ENCODE peak calls at places on chromosomes 16 and 17, in seven cellular contexts. One of them, this sample, is unnamed.

GRCh38 chr16:88196471-88197400 is 186.0 kb upstream of the ZNF469 start:
- DNase-seq in endodermal cell: no peak
- DNase-seq in heart right ventricle: no peak
- DNase-seq in AG10803: no peak
- DNase-seq in mucosa of descending colon: no peak
- DNase-seq in HFFc6: no peak
- DNase-seq in Caco-2: no peak
- DNase-seq in this sample: no peak

GRCh38 chr17:63986842-63987615 is 11.1 kb upstream of the PRR29 start:
- DNase-seq in mucosa of descending colon: no peak
- DNase-seq in Caco-2: no peak
- DNase-seq in endodermal cell: no peak
- DNase-seq in HFFc6: no peak
- DNase-seq in heart right ventricle: peak
- DNase-seq in AG10803: no peak
- DNase-seq in this sample: no peak

GRCh38 chr17:19716108-19717030 is at the start of gene SLC47A2:
- DNase-seq in heart right ventricle: no peak
- DNase-seq in endodermal cell: peak
- DNase-seq in HFFc6: no peak
- DNase-seq in Caco-2: no peak
- DNase-seq in AG10803: no peak
- DNase-seq in mucosa of descending colon: no peak
- DNase-seq in this sample: no peak

GRCh38 chr17:80886641-80887573 is 104.7 kb upstream of the CHMP6 start:
- DNase-seq in AG10803: no peak
- DNase-seq in mucosa of descending colon: peak
- DNase-seq in endodermal cell: no peak
- DNase-seq in Caco-2: no peak
- DNase-seq in HFFc6: no peak
- DNase-seq in heart right ventricle: no peak
- DNase-seq in this sample: no peak

GRCh38 chr16:84718-85452 is 6.9 kb downstream of the MPG start:
- DNase-seq in HFFc6: peak
- DNase-seq in Caco-2: no peak
- DNase-seq in mucosa of descending colon: no peak
- DNase-seq in heart right ventricle: no peak
- DNase-seq in AG10803: peak
- DNase-seq in endodermal cell: no peak
- DNase-seq in this sample: no peak

GRCh38 chr17:70961341-70961740 is 792.0 kb downstream of the KCNJ2 start:
- DNase-seq in AG10803: no peak
- DNase-seq in mucosa of descending colon: no peak
- DNase-seq in HFFc6: no peak
- DNase-seq in Caco-2: no peak
- DNase-seq in heart right ventricle: no peak
- DNase-seq in endodermal cell: no peak
- DNase-seq in this sample: no peak

GRCh38 chr17:64240741-64241347 is 22.2 kb downstream of the TEX2 start:
- DNase-seq in HFFc6: peak
- DNase-seq in endodermal cell: no peak
- DNase-seq in AG10803: peak
- DNase-seq in heart right ventricle: peak
- DNase-seq in mucosa of descending colon: no peak
- DNase-seq in Caco-2: no peak
- DNase-seq in this sample: no peak

GRCh38 chr17:58432806-58433573 is 15.7 kb upstream of the RNF43 start:
- DNase-seq in heart right ventricle: no peak
- DNase-seq in HFFc6: no peak
- DNase-seq in endodermal cell: no peak
- DNase-seq in AG10803: no peak
- DNase-seq in Caco-2: no peak
- DNase-seq in mucosa of descending colon: no peak
- DNase-seq in this sample: no peak

GRCh38 chr16:28538733-28539596 is at the start of gene NUPR1:
- DNase-seq in heart right ventricle: peak
- DNase-seq in HFFc6: peak
- DNase-seq in AG10803: peak
- DNase-seq in Caco-2: no peak
- DNase-seq in mucosa of descending colon: peak
- DNase-seq in endodermal cell: peak
- DNase-seq in this sample: no peak

GRCh38 chr16:80503144-80503543 is 37.6 kb upstream of the DYNLRB2 start:
- DNase-seq in heart right ventricle: no peak
- DNase-seq in mucosa of descending colon: no peak
- DNase-seq in endodermal cell: no peak
- DNase-seq in Caco-2: no peak
- DNase-seq in AG10803: no peak
- DNase-seq in HFFc6: no peak
- DNase-seq in this sample: no peak

DNA sequence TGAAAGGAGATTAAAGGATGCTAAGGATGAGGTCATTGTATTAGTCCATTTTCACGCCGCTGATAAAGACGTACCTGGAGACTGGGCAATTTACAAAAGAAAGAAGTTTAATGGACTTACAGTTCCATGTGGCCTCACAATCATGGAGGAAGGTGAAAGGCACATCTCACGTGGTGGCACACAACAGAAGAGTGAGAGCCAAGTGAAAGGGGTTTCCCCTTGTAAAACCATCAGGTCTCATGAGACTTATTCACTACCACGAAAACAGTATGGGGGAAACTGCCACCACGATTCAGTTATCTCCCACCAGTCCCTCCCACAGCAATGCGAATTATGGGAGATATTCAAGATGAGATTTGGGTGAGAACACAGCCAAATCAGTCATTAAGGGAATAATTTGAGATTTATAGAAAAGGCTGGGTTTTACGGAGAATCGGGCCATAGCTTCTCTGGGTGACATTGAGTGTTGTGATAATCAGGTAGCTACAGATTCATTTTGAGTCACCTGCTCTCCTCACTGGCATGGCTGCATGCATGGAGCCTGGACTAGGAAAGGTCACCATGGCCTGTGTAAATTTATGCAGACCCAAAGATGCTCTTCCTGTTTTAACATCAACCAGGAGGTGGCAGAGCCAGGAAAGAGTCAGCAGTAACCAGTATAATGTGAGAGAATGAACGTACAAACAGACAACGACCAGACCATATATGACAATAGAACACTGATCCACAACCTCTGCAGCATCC is 40.5 kb upstream of the DYNLRB2 start:
- DNase-seq in Caco-2: peak
- DNase-seq in heart right ventricle: no peak
- DNase-seq in mucosa of descending colon: no peak
- DNase-seq in HFFc6: no peak
- DNase-seq in AG10803: no peak
- DNase-seq in endodermal cell: no peak
- DNase-seq in this sample: no peak
- TF ChIP-seq CTCF in Caco-2: no peak
- TF ChIP-seq CTCF in heart right ventricle: no peak
- TF ChIP-seq CTCF in mucosa of descending colon: no peak
- TF ChIP-seq CTCF in HFFc6: no peak
- TF ChIP-seq CTCF in AG10803: peak
- TF ChIP-seq CTCF in endodermal cell: no peak
- TF ChIP-seq CTCF in this sample: no peak

GRCh38 chr16:65698943-65699342 is 577.1 kb upstream of the CDH11 start:
- DNase-seq in Caco-2: no peak
- DNase-seq in heart right ventricle: no peak
- DNase-seq in mucosa of descending colon: no peak
- DNase-seq in AG10803: peak
- DNase-seq in HFFc6: no peak
- DNase-seq in endodermal cell: no peak
- DNase-seq in this sample: no peak

GRCh38 chr16:65710107-65710506 is 588.2 kb upstream of the CDH11 start:
- DNase-seq in mucosa of descending colon: no peak
- DNase-seq in HFFc6: no peak
- DNase-seq in endodermal cell: no peak
- DNase-seq in Caco-2: no peak
- DNase-seq in AG10803: no peak
- DNase-seq in heart right ventricle: no peak
- DNase-seq in this sample: no peak

GRCh38 chr16:65702707-65703402 is 581.0 kb upstream of the CDH11 start:
- DNase-seq in mucosa of descending colon: no peak
- DNase-seq in heart right ventricle: no peak
- DNase-seq in endodermal cell: no peak
- DNase-seq in Caco-2: no peak
- DNase-seq in HFFc6: no peak
- DNase-seq in AG10803: no peak
- DNase-seq in this sample: no peak

GRCh38 chr16:65700599-65700998 is 578.7 kb upstream of the CDH11 start:
- DNase-seq in HFFc6: no peak
- DNase-seq in heart right ventricle: no peak
- DNase-seq in AG10803: peak
- DNase-seq in Caco-2: no peak
- DNase-seq in mucosa of descending colon: no peak
- DNase-seq in endodermal cell: no peak
- DNase-seq in this sample: no peak

GRCh38 chr16:65704866-65705265 is 583.0 kb upstream of the CDH11 start:
- DNase-seq in Caco-2: no peak
- DNase-seq in endodermal cell: peak
- DNase-seq in mucosa of descending colon: no peak
- DNase-seq in heart right ventricle: no peak
- DNase-seq in AG10803: no peak
- DNase-seq in HFFc6: no peak
- DNase-seq in this sample: no peak
- TF ChIP-seq CTCF in Caco-2: peak
- TF ChIP-seq CTCF in endodermal cell: peak
- TF ChIP-seq CTCF in mucosa of descending colon: no peak
- TF ChIP-seq CTCF in heart right ventricle: no peak
- TF ChIP-seq CTCF in AG10803: peak
- TF ChIP-seq CTCF in HFFc6: peak
- TF ChIP-seq CTCF in this sample: peak

GRCh38 chr17:28846231-28846630 is 3.6 kb upstream of the FAM222B start:
- DNase-seq in mucosa of descending colon: no peak
- DNase-seq in endodermal cell: no peak
- DNase-seq in HFFc6: no peak
- DNase-seq in heart right ventricle: no peak
- DNase-seq in AG10803: no peak
- DNase-seq in Caco-2: no peak
- DNase-seq in this sample: no peak

GRCh38 chr17:28843810-28844137 is 1.2 kb upstream of the FAM222B start:
- DNase-seq in HFFc6: no peak
- DNase-seq in mucosa of descending colon: no peak
- DNase-seq in Caco-2: no peak
- DNase-seq in endodermal cell: no peak
- DNase-seq in AG10803: no peak
- DNase-seq in heart right ventricle: no peak
- DNase-seq in this sample: no peak

GRCh38 chr17:28854457-28855382 is at the start of gene ERAL1:
- DNase-seq in Caco-2: peak
- DNase-seq in HFFc6: peak
- DNase-seq in endodermal cell: peak
- DNase-seq in AG10803: peak
- DNase-seq in heart right ventricle: peak
- DNase-seq in mucosa of descending colon: peak
- DNase-seq in this sample: peak

GRCh38 chr17:28853295-28853694 is 1.5 kb upstream of the ERAL1 start:
- DNase-seq in mucosa of descending colon: no peak
- DNase-seq in HFFc6: no peak
- DNase-seq in heart right ventricle: no peak
- DNase-seq in endodermal cell: no peak
- DNase-seq in AG10803: no peak
- DNase-seq in Caco-2: no peak
- DNase-seq in this sample: no peak

GRCh38 chr17:28849281-28849680 is 5.5 kb upstream of the ERAL1 start:
- DNase-seq in mucosa of descending colon: no peak
- DNase-seq in endodermal cell: no peak
- DNase-seq in HFFc6: peak
- DNase-seq in AG10803: no peak
- DNase-seq in heart right ventricle: no peak
- DNase-seq in Caco-2: no peak
- DNase-seq in this sample: no peak
- TF ChIP-seq CTCF in mucosa of descending colon: no peak
- TF ChIP-seq CTCF in endodermal cell: no peak
- TF ChIP-seq CTCF in HFFc6: no peak
- TF ChIP-seq CTCF in AG10803: no peak
- TF ChIP-seq CTCF in heart right ventricle: no peak
- TF ChIP-seq CTCF in Caco-2: peak
- TF ChIP-seq CTCF in this sample: no peak

DNA sequence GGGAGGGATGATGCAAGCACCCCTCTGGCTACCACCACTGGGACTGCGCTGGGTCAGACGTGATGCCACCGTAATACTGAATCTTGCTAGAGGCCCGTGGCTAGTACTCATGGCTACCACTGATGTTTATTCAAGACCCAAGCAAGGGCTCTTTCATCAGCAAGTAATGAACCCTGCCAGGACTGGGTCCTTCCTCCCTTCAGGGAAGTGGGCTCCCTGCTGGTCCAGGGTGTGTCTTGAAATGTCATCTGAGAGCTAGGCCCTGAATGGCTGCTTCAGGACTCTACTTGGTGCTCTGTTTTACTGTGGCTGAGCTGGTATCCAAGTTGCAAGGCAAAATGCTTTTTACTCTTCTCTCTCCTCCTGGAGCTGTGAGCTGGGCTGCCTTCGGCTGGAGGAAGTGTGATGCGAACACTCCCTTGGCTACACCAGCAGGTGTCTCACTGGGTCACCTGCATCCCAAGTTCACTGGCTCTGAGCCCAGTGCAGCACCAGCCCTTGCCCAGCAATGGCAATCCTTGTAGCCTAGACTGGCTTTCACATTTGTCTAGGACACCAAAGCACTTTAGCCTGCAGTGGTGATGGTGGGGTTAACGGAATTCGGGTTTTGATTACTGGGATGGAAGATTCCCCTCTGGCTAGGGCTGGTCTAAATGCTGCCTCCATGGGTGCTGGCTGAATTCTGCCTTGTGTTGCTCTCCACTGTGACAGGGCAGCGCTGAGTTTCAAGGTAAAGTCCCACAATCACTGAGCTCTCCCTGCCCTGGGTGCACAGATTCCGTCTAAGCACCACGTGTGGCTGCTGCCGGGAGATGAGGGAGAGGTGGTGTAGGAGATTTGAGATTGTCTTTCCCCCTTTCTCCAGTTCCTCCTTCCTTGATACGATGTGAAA is 98.6 kb downstream of the USP22 start:
- DNase-seq in heart right ventricle: no peak
- DNase-seq in Caco-2: peak
- DNase-seq in mucosa of descending colon: peak
- DNase-seq in HFFc6: no peak
- DNase-seq in endodermal cell: peak
- DNase-seq in AG10803: no peak
- DNase-seq in this sample: no peak
- TF ChIP-seq CTCF in heart right ventricle: no peak
- TF ChIP-seq CTCF in Caco-2: peak
- TF ChIP-seq CTCF in mucosa of descending colon: peak
- TF ChIP-seq CTCF in HFFc6: peak
- TF ChIP-seq CTCF in endodermal cell: peak
- TF ChIP-seq CTCF in AG10803: no peak
- TF ChIP-seq CTCF in this sample: peak

GRCh38 chr16:5056347-5056746 is 9.4 kb downstream of the C16orf89 start:
- DNase-seq in HFFc6: no peak
- DNase-seq in Caco-2: peak
- DNase-seq in AG10803: no peak
- DNase-seq in mucosa of descending colon: peak
- DNase-seq in heart right ventricle: no peak
- DNase-seq in endodermal cell: peak
- DNase-seq in this sample: peak
- TF ChIP-seq CTCF in HFFc6: peak
- TF ChIP-seq CTCF in Caco-2: peak
- TF ChIP-seq CTCF in AG10803: peak
- TF ChIP-seq CTCF in mucosa of descending colon: peak
- TF ChIP-seq CTCF in heart right ventricle: no peak
- TF ChIP-seq CTCF in endodermal cell: peak
- TF ChIP-seq CTCF in this sample: peak

GRCh38 chr16:58026139-58026704 is 668 bp downstream of the MMP15 start:
- DNase-seq in Caco-2: peak
- DNase-seq in mucosa of descending colon: peak
- DNase-seq in HFFc6: no peak
- DNase-seq in AG10803: peak
- DNase-seq in heart right ventricle: peak
- DNase-seq in endodermal cell: peak
- DNase-seq in this sample: peak
- TF ChIP-seq CTCF in Caco-2: no peak
- TF ChIP-seq CTCF in mucosa of descending colon: no peak
- TF ChIP-seq CTCF in HFFc6: no peak
- TF ChIP-seq CTCF in AG10803: no peak
- TF ChIP-seq CTCF in heart right ventricle: no peak
- TF ChIP-seq CTCF in endodermal cell: peak
- TF ChIP-seq CTCF in this sample: no peak